ENCODE peak calls at places on chromosomes 11 and 22, in six cellular contexts. One of them, this sample, is unnamed. For H3K9me3, the result is how much of the 10 kb centered on the place peaks cover.

GRCh38 chr11:119591836-119592310 is 137.1 kb downstream of the NECTIN1 start:
- DNase-seq in T-helper 17 cell: no peak
- DNase-seq in small intestine: no peak
- DNase-seq in pancreas: no peak
- DNase-seq in left lung: no peak
- DNase-seq in naive thymus-derived CD4-positive, alpha-beta T cell: no peak
- DNase-seq in this sample: no peak

GRCh38 chr11:131979364-131979763 is 608.9 kb downstream of the NTM start:
- DNase-seq in small intestine: no peak
- DNase-seq in left lung: no peak
- DNase-seq in naive thymus-derived CD4-positive, alpha-beta T cell: no peak
- DNase-seq in pancreas: no peak
- DNase-seq in T-helper 17 cell: no peak
- DNase-seq in this sample: no peak

GRCh38 chr11:129295746-129296145 is 79.9 kb upstream of the BARX2 start:
- DNase-seq in T-helper 17 cell: no peak
- DNase-seq in small intestine: no peak
- DNase-seq in pancreas: no peak
- DNase-seq in left lung: no peak
- DNase-seq in naive thymus-derived CD4-positive, alpha-beta T cell: no peak
- DNase-seq in this sample: no peak

GRCh38 chr22:43131773-43132501 is 11.3 kb downstream of the MCAT start:
- DNase-seq in T-helper 17 cell: no peak
- DNase-seq in small intestine: no peak
- DNase-seq in left lung: no peak
- DNase-seq in pancreas: no peak
- DNase-seq in naive thymus-derived CD4-positive, alpha-beta T cell: no peak
- DNase-seq in this sample: no peak

GRCh38 chr11:14124886-14125285 is 162.4 kb downstream of the SPON1 start:
- DNase-seq in small intestine: no peak
- DNase-seq in pancreas: no peak
- DNase-seq in T-helper 17 cell: no peak
- DNase-seq in left lung: no peak
- DNase-seq in naive thymus-derived CD4-positive, alpha-beta T cell: no peak
- DNase-seq in this sample: no peak

GRCh38 chr11:30346068-30346688 is 23.3 kb downstream of the ARL14EP start:
- DNase-seq in small intestine: peak
- DNase-seq in left lung: no peak
- DNase-seq in T-helper 17 cell: no peak
- DNase-seq in pancreas: no peak
- DNase-seq in naive thymus-derived CD4-positive, alpha-beta T cell: peak
- DNase-seq in this sample: no peak

GRCh38 chr11:72243173-72243566 is 806 bp downstream of the PHOX2A start:
- DNase-seq in left lung: no peak
- DNase-seq in T-helper 17 cell: no peak
- DNase-seq in pancreas: no peak
- DNase-seq in small intestine: no peak
- DNase-seq in naive thymus-derived CD4-positive, alpha-beta T cell: no peak
- DNase-seq in this sample: no peak

GRCh38 chr11:60634151-60634550 is 65.3 kb upstream of the MS4A8 start:
- DNase-seq in small intestine: no peak
- DNase-seq in naive thymus-derived CD4-positive, alpha-beta T cell: no peak
- DNase-seq in left lung: no peak
- DNase-seq in T-helper 17 cell: no peak
- DNase-seq in pancreas: no peak
- DNase-seq in this sample: no peak

GRCh38 chr11:134126197-134126822 is 57.4 kb downstream of the JAM3 start:
- DNase-seq in small intestine: no peak
- DNase-seq in naive thymus-derived CD4-positive, alpha-beta T cell: no peak
- DNase-seq in pancreas: no peak
- DNase-seq in left lung: no peak
- DNase-seq in T-helper 17 cell: no peak
- DNase-seq in this sample: no peak

GRCh38 chr11:35138606-35138948 is 394 bp upstream of the CD44 start:
- DNase-seq in left lung: no peak
- DNase-seq in small intestine: no peak
- DNase-seq in pancreas: no peak
- DNase-seq in T-helper 17 cell: no peak
- DNase-seq in naive thymus-derived CD4-positive, alpha-beta T cell: no peak
- DNase-seq in this sample: no peak

GRCh38 chr11:57321996-57322880 is 2.5 kb downstream of the TNKS1BP1 start:
- DNase-seq in T-helper 17 cell: no peak
- DNase-seq in small intestine: peak
- DNase-seq in pancreas: peak
- DNase-seq in naive thymus-derived CD4-positive, alpha-beta T cell: no peak
- DNase-seq in left lung: peak
- DNase-seq in this sample: peak

GRCh38 chr11:69217276-69218105 is 61.8 kb downstream of the SMIM38 start:
- DNase-seq in naive thymus-derived CD4-positive, alpha-beta T cell: no peak
- DNase-seq in left lung: no peak
- DNase-seq in small intestine: peak
- DNase-seq in pancreas: peak
- DNase-seq in T-helper 17 cell: no peak
- DNase-seq in this sample: no peak

GRCh38 chr22:25704701-25705100 is 37.3 kb upstream of the MYO18B start:
- DNase-seq in T-helper 17 cell: no peak
- DNase-seq in naive thymus-derived CD4-positive, alpha-beta T cell: no peak
- DNase-seq in left lung: no peak
- DNase-seq in pancreas: no peak
- DNase-seq in small intestine: no peak
- DNase-seq in this sample: no peak

GRCh38 chr11:2296913-2297622 is 4.7 kb downstream of the C11orf21 start:
- DNase-seq in small intestine: no peak
- DNase-seq in pancreas: no peak
- DNase-seq in left lung: peak
- DNase-seq in naive thymus-derived CD4-positive, alpha-beta T cell: no peak
- DNase-seq in T-helper 17 cell: peak
- DNase-seq in this sample: no peak

GRCh38 chr22:35177811-35178210 is 79.5 kb upstream of the HMGXB4 start:
- DNase-seq in left lung: no peak
- DNase-seq in naive thymus-derived CD4-positive, alpha-beta T cell: no peak
- DNase-seq in T-helper 17 cell: no peak
- DNase-seq in pancreas: no peak
- DNase-seq in small intestine: no peak
- DNase-seq in this sample: no peak

GRCh38 chr11:78083036-78083435 is 3.4 kb upstream of the NDUFC2 start:
- DNase-seq in left lung: no peak
- DNase-seq in pancreas: no peak
- DNase-seq in naive thymus-derived CD4-positive, alpha-beta T cell: no peak
- DNase-seq in small intestine: no peak
- DNase-seq in T-helper 17 cell: no peak
- DNase-seq in this sample: no peak

GRCh38 chr11:83063073-83063754 is 8.5 kb downstream of the RAB30 start:
- DNase-seq in T-helper 17 cell: no peak
- DNase-seq in naive thymus-derived CD4-positive, alpha-beta T cell: peak
- DNase-seq in small intestine: peak
- DNase-seq in left lung: no peak
- DNase-seq in pancreas: no peak
- DNase-seq in this sample: no peak

GRCh38 chr22:46071451-46072029 is 78.8 kb upstream of the PPARA start:
- DNase-seq in pancreas: peak
- DNase-seq in T-helper 17 cell: peak
- DNase-seq in naive thymus-derived CD4-positive, alpha-beta T cell: peak
- DNase-seq in left lung: peak
- DNase-seq in small intestine: peak
- DNase-seq in this sample: no peak

GRCh38 chr22:11613898-11614755 is 3913.9 kb upstream of the OR11H1 start:
- DNase-seq in pancreas: no peak
- DNase-seq in T-helper 17 cell: no peak
- DNase-seq in small intestine: no peak
- DNase-seq in left lung: no peak
- DNase-seq in naive thymus-derived CD4-positive, alpha-beta T cell: no peak
- DNase-seq in this sample: no peak

DNA sequence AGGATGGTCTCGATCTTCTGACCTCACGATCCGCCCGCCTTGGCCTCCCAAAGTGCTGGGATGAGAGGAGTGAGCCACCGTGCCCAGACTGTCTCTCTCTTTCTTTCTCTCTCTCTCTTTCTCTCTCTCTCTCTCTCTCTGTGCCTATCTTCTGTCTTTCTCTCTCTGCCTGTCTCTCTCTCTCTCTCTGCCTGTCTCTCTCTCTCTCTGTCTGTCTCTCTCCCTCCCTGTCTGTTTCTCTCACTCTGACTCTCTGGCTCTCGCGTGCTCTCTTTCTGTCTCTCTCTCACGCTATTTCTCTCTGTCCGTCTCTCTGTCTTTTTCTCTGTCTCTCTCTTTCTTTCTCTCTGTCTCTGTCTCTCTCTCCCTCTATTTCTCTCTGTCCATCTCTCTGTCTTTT is 3911.2 kb upstream of the OR11H1 start:
- DNase-seq in pancreas: no peak
- DNase-seq in small intestine: no peak
- DNase-seq in naive thymus-derived CD4-positive, alpha-beta T cell: no peak
- DNase-seq in T-helper 17 cell: no peak
- DNase-seq in left lung: no peak
- DNase-seq in this sample: no peak
- H3K9me3 ChIP-seq in pancreas: under half
- H3K9me3 ChIP-seq in small intestine: under half
- H3K9me3 ChIP-seq in naive thymus-derived CD4-positive, alpha-beta T cell: under half
- H3K9me3 ChIP-seq in T-helper 17 cell: under half
- H3K9me3 ChIP-seq in left lung: half or more
- H3K9me3 ChIP-seq in this sample: half or more

GRCh38 chr22:48642550-48642949 is 1185.1 kb downstream of the BRD1 start:
- DNase-seq in pancreas: no peak
- DNase-seq in small intestine: no peak
- DNase-seq in T-helper 17 cell: no peak
- DNase-seq in naive thymus-derived CD4-positive, alpha-beta T cell: no peak
- DNase-seq in left lung: no peak
- DNase-seq in this sample: no peak
- H3K9me3 ChIP-seq in pancreas: under half
- H3K9me3 ChIP-seq in small intestine: under half
- H3K9me3 ChIP-seq in T-helper 17 cell: under half
- H3K9me3 ChIP-seq in naive thymus-derived CD4-positive, alpha-beta T cell: under half
- H3K9me3 ChIP-seq in left lung: under half
- H3K9me3 ChIP-seq in this sample: under half

GRCh38 chr22:48803171-48803992 is 1024.3 kb downstream of the BRD1 start:
- DNase-seq in left lung: peak
- DNase-seq in naive thymus-derived CD4-positive, alpha-beta T cell: peak
- DNase-seq in small intestine: no peak
- DNase-seq in pancreas: no peak
- DNase-seq in T-helper 17 cell: no peak
- DNase-seq in this sample: no peak
- H3K9me3 ChIP-seq in left lung: under half
- H3K9me3 ChIP-seq in naive thymus-derived CD4-positive, alpha-beta T cell: under half
- H3K9me3 ChIP-seq in small intestine: under half
- H3K9me3 ChIP-seq in pancreas: under half
- H3K9me3 ChIP-seq in T-helper 17 cell: under half
- H3K9me3 ChIP-seq in this sample: under half

GRCh38 chr11:20364412-20364792 is 888 bp downstream of the HTATIP2 start:
- DNase-seq in naive thymus-derived CD4-positive, alpha-beta T cell: no peak
- DNase-seq in left lung: no peak
- DNase-seq in T-helper 17 cell: no peak
- DNase-seq in pancreas: no peak
- DNase-seq in small intestine: no peak
- DNase-seq in this sample: no peak

GRCh38 chr11:20372081-20372480 is 8.6 kb downstream of the HTATIP2 start:
- DNase-seq in T-helper 17 cell: no peak
- DNase-seq in pancreas: no peak
- DNase-seq in naive thymus-derived CD4-positive, alpha-beta T cell: no peak
- DNase-seq in left lung: no peak
- DNase-seq in small intestine: no peak
- DNase-seq in this sample: no peak

GRCh38 chr11:20367313-20367948 is 3.9 kb downstream of the HTATIP2 start:
- DNase-seq in T-helper 17 cell: no peak
- DNase-seq in pancreas: no peak
- DNase-seq in small intestine: peak
- DNase-seq in naive thymus-derived CD4-positive, alpha-beta T cell: no peak
- DNase-seq in left lung: no peak
- DNase-seq in this sample: no peak

GRCh38 chr11:20369816-20370215 is 6.3 kb downstream of the HTATIP2 start:
- DNase-seq in pancreas: no peak
- DNase-seq in T-helper 17 cell: no peak
- DNase-seq in small intestine: no peak
- DNase-seq in left lung: no peak
- DNase-seq in naive thymus-derived CD4-positive, alpha-beta T cell: no peak
- DNase-seq in this sample: no peak

GRCh38 chr11:20368441-20368840 is 4.9 kb downstream of the HTATIP2 start:
- DNase-seq in pancreas: no peak
- DNase-seq in naive thymus-derived CD4-positive, alpha-beta T cell: no peak
- DNase-seq in small intestine: no peak
- DNase-seq in T-helper 17 cell: no peak
- DNase-seq in left lung: no peak
- DNase-seq in this sample: no peak
- H3K9me3 ChIP-seq in pancreas: under half
- H3K9me3 ChIP-seq in naive thymus-derived CD4-positive, alpha-beta T cell: under half
- H3K9me3 ChIP-seq in small intestine: under half
- H3K9me3 ChIP-seq in T-helper 17 cell: under half
- H3K9me3 ChIP-seq in left lung: under half
- H3K9me3 ChIP-seq in this sample: under half

GRCh38 chr11:100403817-100404216 is 283.3 kb upstream of the ARHGAP42 start:
- DNase-seq in left lung: no peak
- DNase-seq in T-helper 17 cell: no peak
- DNase-seq in naive thymus-derived CD4-positive, alpha-beta T cell: no peak
- DNase-seq in small intestine: no peak
- DNase-seq in pancreas: no peak
- DNase-seq in this sample: no peak

GRCh38 chr11:100404907-100405306 is 282.2 kb upstream of the ARHGAP42 start:
- DNase-seq in T-helper 17 cell: no peak
- DNase-seq in left lung: no peak
- DNase-seq in naive thymus-derived CD4-positive, alpha-beta T cell: no peak
- DNase-seq in small intestine: no peak
- DNase-seq in pancreas: no peak
- DNase-seq in this sample: no peak
- H3K9me3 ChIP-seq in T-helper 17 cell: under half
- H3K9me3 ChIP-seq in left lung: under half
- H3K9me3 ChIP-seq in naive thymus-derived CD4-positive, alpha-beta T cell: under half
- H3K9me3 ChIP-seq in small intestine: under half
- H3K9me3 ChIP-seq in pancreas: under half
- H3K9me3 ChIP-seq in this sample: under half

GRCh38 chr11:19701421-19701820 is 11.2 kb upstream of the NAV2 start:
- DNase-seq in small intestine: no peak
- DNase-seq in T-helper 17 cell: no peak
- DNase-seq in pancreas: no peak
- DNase-seq in naive thymus-derived CD4-positive, alpha-beta T cell: no peak
- DNase-seq in left lung: no peak
- DNase-seq in this sample: no peak
- H3K9me3 ChIP-seq in small intestine: under half
- H3K9me3 ChIP-seq in T-helper 17 cell: under half
- H3K9me3 ChIP-seq in pancreas: under half
- H3K9me3 ChIP-seq in naive thymus-derived CD4-positive, alpha-beta T cell: under half
- H3K9me3 ChIP-seq in left lung: under half
- H3K9me3 ChIP-seq in this sample: under half

GRCh38 chr11:70944636-70945035 is 307.7 kb downstream of the SHANK2 start:
- DNase-seq in left lung: no peak
- DNase-seq in small intestine: no peak
- DNase-seq in T-helper 17 cell: no peak
- DNase-seq in naive thymus-derived CD4-positive, alpha-beta T cell: no peak
- DNase-seq in pancreas: no peak
- DNase-seq in this sample: no peak

GRCh38 chr11:70942593-70942992 is 309.8 kb downstream of the SHANK2 start:
- DNase-seq in pancreas: no peak
- DNase-seq in small intestine: no peak
- DNase-seq in naive thymus-derived CD4-positive, alpha-beta T cell: no peak
- DNase-seq in left lung: no peak
- DNase-seq in T-helper 17 cell: no peak
- DNase-seq in this sample: no peak

GRCh38 chr11:70948416-70948815 is 304.0 kb downstream of the SHANK2 start:
- DNase-seq in T-helper 17 cell: no peak
- DNase-seq in naive thymus-derived CD4-positive, alpha-beta T cell: no peak
- DNase-seq in small intestine: no peak
- DNase-seq in left lung: no peak
- DNase-seq in pancreas: no peak
- DNase-seq in this sample: no peak

GRCh38 chr11:70948855-70949551 is 303.4 kb downstream of the SHANK2 start:
- DNase-seq in pancreas: peak
- DNase-seq in left lung: no peak
- DNase-seq in naive thymus-derived CD4-positive, alpha-beta T cell: no peak
- DNase-seq in small intestine: peak
- DNase-seq in T-helper 17 cell: no peak
- DNase-seq in this sample: no peak

GRCh38 chr11:70944141-70944540 is 308.2 kb downstream of the SHANK2 start:
- DNase-seq in left lung: no peak
- DNase-seq in T-helper 17 cell: no peak
- DNase-seq in naive thymus-derived CD4-positive, alpha-beta T cell: no peak
- DNase-seq in small intestine: no peak
- DNase-seq in pancreas: no peak
- DNase-seq in this sample: no peak
- H3K9me3 ChIP-seq in left lung: half or more
- H3K9me3 ChIP-seq in T-helper 17 cell: under half
- H3K9me3 ChIP-seq in naive thymus-derived CD4-positive, alpha-beta T cell: under half
- H3K9me3 ChIP-seq in small intestine: under half
- H3K9me3 ChIP-seq in pancreas: under half
- H3K9me3 ChIP-seq in this sample: under half

This sample was measured in esophagus squamous epithelium.